ENCODE peak calls at places on chromosomes 2 and 18, in four cellular contexts. H, S, P and E are unnamed samples.

GRCh38 chr2:162007447-162008040 is 66.5 kb downstream of the DPP4 start:
- DNase-seq in H (no peak), S (peak; percentile 40), P (peak; percentile 11), E (peak; percentile 56)

GRCh38 chr18:21383031-21383430 is 141.0 kb downstream of the GREB1L start:
- DNase-seq in H (no peak), S (no peak), P (no peak), E (no peak)

GRCh38 chr2:4995466-4995865 is 696.7 kb upstream of the SOX11 start:
- DNase-seq in H (no peak), S (no peak), P (peak; percentile 2), E (no peak)

GRCh38 chr2:235699576-235699975 is 205.7 kb downstream of the AGAP1 start:
- DNase-seq in H (no peak), S (no peak), P (no peak), E (no peak)

GRCh38 chr2:109253216-109253615 is 124.2 kb downstream of the SH3RF3 start:
- DNase-seq in H (no peak), S (no peak), P (no peak), E (no peak)

GRCh38 chr18:22363867-22364463 is 53.8 kb downstream of the CTAGE1 start:
- DNase-seq in H (peak; percentile 25), S (peak; percentile 33), P (no peak), E (peak; percentile 62)

GRCh38 chr2:230418341-230419016 is 2.5 kb downstream of the SP100 start:
- DNase-seq in H (peak; percentile 83), S (peak; percentile 75), P (no peak), E (peak; percentile 68)

GRCh38 chr2:121617042-121617599 is 32.1 kb downstream of the CLASP1 start:
- DNase-seq in H (peak; percentile 16), S (no peak), P (peak; percentile 62), E (no peak)

GRCh38 chr2:112779598-112779997 is 4.7 kb downstream of the IL1A start:
- DNase-seq in H (no peak), S (no peak), P (no peak), E (no peak)

GRCh38 chr2:238988752-238989151 is 140.9 kb downstream of the TWIST2 start:
- DNase-seq in H (no peak), S (no peak), P (no peak), E (no peak)

GRCh38 chr18:36446059-36446458 is 148.5 kb downstream of the FHOD3 start:
- DNase-seq in H (peak; percentile 29), S (peak; percentile 45), P (no peak), E (no peak)

GRCh38 chr2:71545572-71546274 is 92.4 kb downstream of the DYSF start:
- DNase-seq in H (peak; percentile 54), S (peak; percentile 56), P (peak; percentile 68), E (peak; percentile 74)

GRCh38 chr2:191206613-191207471 is 38.4 kb upstream of the MYO1B start:
- DNase-seq in H (no peak), S (no peak), P (no peak), E (no peak)

GRCh38 chr2:70551156-70551555 is 2.5 kb downstream of the TGFA start:
- DNase-seq in H (no peak), S (no peak), P (no peak), E (no peak)

GRCh38 chr18:69949538-69949936 is 1.9 kb upstream of the CD226 start:
- DNase-seq in H (no peak), S (no peak), P (no peak), E (no peak)

DNA sequence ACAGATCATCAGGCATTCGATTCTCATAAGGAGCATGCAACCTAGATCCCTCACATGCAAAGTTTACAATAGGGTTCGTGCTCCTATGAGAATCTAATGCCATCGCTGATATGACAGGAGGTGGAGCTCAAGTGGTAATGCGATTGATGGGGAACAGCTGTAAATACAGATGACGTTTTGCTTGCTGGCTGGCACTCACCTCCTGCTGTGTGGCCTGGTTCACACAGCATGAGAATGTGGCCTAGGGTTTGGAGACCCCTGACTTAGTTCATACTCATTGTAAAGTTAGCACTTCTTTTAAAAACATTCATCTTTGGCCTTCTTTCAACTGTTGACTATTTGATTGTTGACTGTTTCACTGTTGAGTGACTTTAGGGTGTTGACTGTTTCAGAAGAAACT is 8.7 kb upstream of the CHMP1B start:
- DNase-seq in H (no peak), S (no peak), P (no peak), E (no peak)
- H3K4me3 ChIP-seq in H (no peak overlapping the region), S (no peak overlapping the region), P (no peak overlapping the region), E (no peak overlapping the region)

GRCh38 chr18:63823516-63824219 is 48.5 kb downstream of the SERPINB7 start:
- DNase-seq in H (peak; percentile 18), S (peak; percentile 22), P (peak; percentile 5), E (peak; percentile 37)
- TF ChIP-seq CTCF in H (peak; percentile 31), S (peak; percentile 44), P (peak; percentile 66), E (peak; percentile 38)

GRCh38 chr2:101112772-101113157 is 38.4 kb downstream of the TBC1D8 start:
- DNase-seq in H (no peak), S (no peak), P (no peak), E (no peak)
- H3K4me3 ChIP-seq in H (no peak overlapping the region), S (no peak overlapping the region), P (no peak overlapping the region), E (no peak overlapping the region)

DNA sequence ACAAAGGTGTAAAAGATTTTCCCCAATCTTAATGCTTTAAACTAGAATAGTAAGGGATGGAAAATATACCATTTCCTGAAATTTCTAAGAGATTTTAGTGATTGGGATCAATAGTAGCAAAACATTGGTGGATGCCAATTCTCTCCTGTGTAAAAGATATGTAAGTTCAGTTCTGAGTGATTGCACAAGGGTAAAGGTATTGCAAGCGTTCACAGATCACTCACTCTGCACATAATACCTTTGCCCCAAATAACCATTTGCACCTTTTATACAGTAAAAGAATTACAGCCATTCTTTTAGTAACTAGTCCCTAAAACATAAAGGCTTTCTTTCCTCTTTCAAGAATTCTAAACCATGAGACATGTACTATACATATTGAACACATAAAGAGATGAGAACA is 13.0 kb upstream of the ZCCHC2 start:
- DNase-seq in H (no peak), S (no peak), P (no peak), E (no peak)
- TF ChIP-seq CTCF in H (no peak), S (no peak), P (no peak), E (no peak)

GRCh38 chr2:167752734-167753133 is 494.7 kb downstream of the STK39 start:
- DNase-seq in H (no peak), S (no peak), P (no peak), E (no peak)

GRCh38 chr2:167759531-167759930 is 487.9 kb downstream of the STK39 start:
- DNase-seq in H (no peak), S (no peak), P (no peak), E (no peak)

GRCh38 chr2:167758292-167758691 is 489.1 kb downstream of the STK39 start:
- DNase-seq in H (no peak), S (no peak), P (no peak), E (no peak)

GRCh38 chr2:167753142-167753541 is 494.3 kb downstream of the STK39 start:
- DNase-seq in H (no peak), S (no peak), P (no peak), E (no peak)

DNA sequence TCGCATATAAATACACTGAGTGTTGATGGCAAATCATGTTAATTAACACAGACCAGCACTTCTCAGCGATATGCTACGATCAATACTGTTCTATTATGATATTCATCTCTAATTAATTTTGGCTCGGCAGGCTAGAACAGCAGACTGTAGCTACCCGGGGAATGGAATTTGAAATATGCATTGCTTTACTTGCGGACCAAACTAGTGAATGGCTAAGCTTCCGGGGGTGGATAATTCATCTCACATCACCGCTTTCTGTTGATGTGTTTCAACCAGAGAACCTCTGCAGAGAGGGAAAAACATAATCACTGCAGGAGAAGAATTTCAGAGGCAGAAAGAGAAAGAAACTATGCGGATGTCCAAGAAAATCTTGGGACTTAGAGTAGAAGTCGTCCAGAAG is 491.0 kb downstream of the STK39 start:
- DNase-seq in H (peak; percentile 85), S (no peak), P (no peak), E (peak; percentile 37)
- H3K4me3 ChIP-seq in H (no peak overlapping the region), S (no peak overlapping the region), P (no peak overlapping the region), E (no peak overlapping the region)

DNA sequence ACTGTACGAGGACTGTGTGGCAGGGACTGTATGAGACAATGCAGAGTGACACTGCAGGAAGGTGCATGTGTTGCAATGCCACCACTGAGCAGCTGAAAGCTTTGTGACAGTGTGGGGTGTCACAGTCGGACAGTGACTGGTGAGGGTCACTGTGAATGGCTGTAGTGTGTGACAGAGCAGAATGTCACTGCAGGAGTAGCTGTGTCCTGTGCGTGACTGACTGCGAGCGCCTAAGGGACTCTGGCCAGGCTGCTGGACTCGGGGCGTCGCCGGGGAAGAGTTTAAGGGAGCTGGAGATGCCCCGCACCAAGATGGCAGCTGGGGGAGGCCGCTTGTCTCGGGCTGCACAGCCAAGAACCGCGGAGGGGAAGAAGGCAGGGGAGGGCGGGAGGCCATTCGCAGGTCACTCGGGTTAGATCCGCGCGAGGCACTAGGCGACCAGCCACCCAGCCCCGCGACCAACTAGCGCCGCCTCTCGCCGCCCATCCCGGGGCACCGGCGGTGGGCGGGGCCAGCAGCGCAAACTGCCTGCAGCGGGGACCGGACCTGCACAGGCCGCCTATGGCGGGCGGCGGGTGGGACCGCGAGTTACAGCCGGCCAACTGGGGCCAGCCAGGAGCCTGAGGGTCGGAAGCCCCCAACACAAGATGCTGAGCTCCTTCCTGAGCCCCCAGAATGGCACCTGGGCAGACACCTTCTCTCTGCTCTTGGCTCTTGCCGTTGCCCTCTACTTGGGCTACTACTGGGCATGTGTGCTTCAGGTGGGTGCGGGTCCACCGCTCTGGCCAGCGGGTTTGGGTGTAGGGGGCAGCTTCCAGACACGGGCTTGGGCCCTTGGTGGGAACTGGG is at the start of gene ABHD1:
- DNase-seq in H (peak; percentile 11), S (no peak), P (peak; percentile 24), E (peak; percentile 17)
- TF ChIP-seq CTCF in H (no peak), S (no peak), P (no peak), E (no peak)

GRCh38 chr18:71105078-71105819 is 816.4 kb downstream of the SOCS6 start:
- DNase-seq in H (peak; percentile 74), S (peak; percentile 84), P (no peak), E (peak; percentile 86)
- H3K4me3 ChIP-seq in H (peak overlapping the region; percentile 30), S (peak overlapping the region; percentile 12), P (no peak overlapping the region), E (no peak overlapping the region)